ENCODE peak calls at places on chromosomes 7 and 10, in six cellular contexts. One of them, this sample, is unnamed.

GRCh38 chr7:96308253-96308949 is 13.5 kb downstream of the SLC25A13 start:
- DNase-seq in NCI-H345: no peak
- DNase-seq in ureter: no peak
- DNase-seq in mucosa of descending colon: no peak
- DNase-seq in left colon: no peak
- DNase-seq in ovary: no peak
- DNase-seq in this sample: peak

GRCh38 chr7:55887786-55888185 is 530 bp downstream of the ZNF713 start:
- DNase-seq in ovary: no peak
- DNase-seq in ureter: no peak
- DNase-seq in left colon: no peak
- DNase-seq in NCI-H345: no peak
- DNase-seq in mucosa of descending colon: peak
- DNase-seq in this sample: no peak

GRCh38 chr7:13282377-13282980 is 595.0 kb downstream of the ARL4A start:
- DNase-seq in NCI-H345: peak
- DNase-seq in left colon: no peak
- DNase-seq in mucosa of descending colon: no peak
- DNase-seq in ureter: no peak
- DNase-seq in ovary: no peak
- DNase-seq in this sample: peak

GRCh38 chr7:19665399-19666008 is 43.3 kb downstream of the POLR1F start:
- DNase-seq in ureter: no peak
- DNase-seq in mucosa of descending colon: no peak
- DNase-seq in NCI-H345: peak
- DNase-seq in ovary: no peak
- DNase-seq in left colon: no peak
- DNase-seq in this sample: peak

GRCh38 chr7:15556706-15557105 is 5.1 kb downstream of the AGMO start:
- DNase-seq in ureter: no peak
- DNase-seq in NCI-H345: no peak
- DNase-seq in ovary: no peak
- DNase-seq in mucosa of descending colon: no peak
- DNase-seq in left colon: no peak
- DNase-seq in this sample: no peak

GRCh38 chr10:17290226-17290625 is 62.2 kb downstream of the VIM start:
- DNase-seq in left colon: no peak
- DNase-seq in ureter: no peak
- DNase-seq in ovary: no peak
- DNase-seq in mucosa of descending colon: no peak
- DNase-seq in NCI-H345: peak
- DNase-seq in this sample: no peak

GRCh38 chr10:3825244-3825643 is 40.2 kb upstream of the KLF6 start:
- DNase-seq in left colon: peak
- DNase-seq in ovary: no peak
- DNase-seq in mucosa of descending colon: peak
- DNase-seq in ureter: no peak
- DNase-seq in NCI-H345: no peak
- DNase-seq in this sample: peak

GRCh38 chr7:110839866-110840265 is 251.1 kb upstream of the LRRN3 start:
- DNase-seq in left colon: no peak
- DNase-seq in ureter: no peak
- DNase-seq in NCI-H345: peak
- DNase-seq in ovary: peak
- DNase-seq in mucosa of descending colon: no peak
- DNase-seq in this sample: no peak

GRCh38 chr7:30880941-30881340 is 30.7 kb upstream of the AQP1 start:
- DNase-seq in ovary: no peak
- DNase-seq in ureter: no peak
- DNase-seq in NCI-H345: no peak
- DNase-seq in left colon: no peak
- DNase-seq in mucosa of descending colon: no peak
- DNase-seq in this sample: peak

GRCh38 chr7:101617451-101618206 is 11.5 kb downstream of the MYL10 start:
- DNase-seq in mucosa of descending colon: peak
- DNase-seq in ureter: no peak
- DNase-seq in left colon: no peak
- DNase-seq in ovary: no peak
- DNase-seq in NCI-H345: no peak
- DNase-seq in this sample: no peak

GRCh38 chr7:139669106-139670061 is 108.4 kb downstream of the HIPK2 start:
- DNase-seq in mucosa of descending colon: no peak
- DNase-seq in left colon: no peak
- DNase-seq in ovary: no peak
- DNase-seq in ureter: no peak
- DNase-seq in NCI-H345: no peak
- DNase-seq in this sample: no peak

GRCh38 chr7:732094-732541 is 5.0 kb upstream of the PRKAR1B start:
- DNase-seq in NCI-H345: peak
- DNase-seq in ovary: no peak
- DNase-seq in left colon: peak
- DNase-seq in ureter: no peak
- DNase-seq in mucosa of descending colon: peak
- DNase-seq in this sample: peak

GRCh38 chr7:135774284-135774683 is 25.7 kb upstream of the FAM180A start:
- DNase-seq in ovary: no peak
- DNase-seq in mucosa of descending colon: no peak
- DNase-seq in ureter: peak
- DNase-seq in NCI-H345: peak
- DNase-seq in left colon: peak
- DNase-seq in this sample: peak

GRCh38 chr7:117036034-117036669 is 82.9 kb downstream of the ST7 start:
- DNase-seq in mucosa of descending colon: no peak
- DNase-seq in ovary: no peak
- DNase-seq in NCI-H345: no peak
- DNase-seq in ureter: no peak
- DNase-seq in left colon: no peak
- DNase-seq in this sample: no peak

GRCh38 chr10:116444527-116445142 is 17.0 kb downstream of the PNLIPRP3 start:
- DNase-seq in NCI-H345: peak
- DNase-seq in ovary: no peak
- DNase-seq in left colon: no peak
- DNase-seq in ureter: no peak
- DNase-seq in mucosa of descending colon: no peak
- DNase-seq in this sample: peak

GRCh38 chr7:101856488-101857357 is 39.3 kb downstream of the CUX1 start:
- DNase-seq in ovary: peak
- DNase-seq in mucosa of descending colon: peak
- DNase-seq in left colon: peak
- DNase-seq in ureter: peak
- DNase-seq in NCI-H345: no peak
- DNase-seq in this sample: peak

GRCh38 chr10:97664282-97664850 is 22.7 kb downstream of the AVPI1 start:
- DNase-seq in left colon: no peak
- DNase-seq in ovary: no peak
- DNase-seq in NCI-H345: no peak
- DNase-seq in mucosa of descending colon: no peak
- DNase-seq in ureter: no peak
- DNase-seq in this sample: peak

GRCh38 chr10:126062132-126063032 is 166.0 kb downstream of the FANK1 start:
- DNase-seq in NCI-H345: no peak
- DNase-seq in mucosa of descending colon: peak
- DNase-seq in ovary: peak
- DNase-seq in left colon: peak
- DNase-seq in ureter: peak
- DNase-seq in this sample: peak

GRCh38 chr10:4174197-4174596 is 389.2 kb upstream of the KLF6 start:
- DNase-seq in ovary: no peak
- DNase-seq in mucosa of descending colon: peak
- DNase-seq in ureter: no peak
- DNase-seq in NCI-H345: no peak
- DNase-seq in left colon: no peak
- DNase-seq in this sample: no peak

GRCh38 chr10:81848514-81848913 is 26.5 kb upstream of the NRG3 start:
- DNase-seq in ureter: no peak
- DNase-seq in NCI-H345: no peak
- DNase-seq in left colon: no peak
- DNase-seq in mucosa of descending colon: no peak
- DNase-seq in ovary: no peak
- DNase-seq in this sample: peak

GRCh38 chr7:128076831-128077271 is 45.6 kb upstream of the LRRC4 start:
- DNase-seq in mucosa of descending colon: peak
- DNase-seq in ovary: peak
- DNase-seq in left colon: peak
- DNase-seq in ureter: peak
- DNase-seq in NCI-H345: peak
- DNase-seq in this sample: no peak

GRCh38 chr7:45451636-45452035 is 122.5 kb upstream of the ADCY1 start:
- DNase-seq in ureter: no peak
- DNase-seq in ovary: no peak
- DNase-seq in mucosa of descending colon: no peak
- DNase-seq in NCI-H345: no peak
- DNase-seq in left colon: no peak
- DNase-seq in this sample: no peak

GRCh38 chr10:12635127-12635541 is 285.8 kb downstream of the CAMK1D start:
- DNase-seq in NCI-H345: no peak
- DNase-seq in mucosa of descending colon: no peak
- DNase-seq in ovary: no peak
- DNase-seq in left colon: no peak
- DNase-seq in ureter: no peak
- DNase-seq in this sample: no peak

GRCh38 chr10:8037941-8038894 is 16.3 kb upstream of the GATA3 start:
- DNase-seq in ovary: no peak
- DNase-seq in mucosa of descending colon: no peak
- DNase-seq in left colon: no peak
- DNase-seq in NCI-H345: no peak
- DNase-seq in ureter: no peak
- DNase-seq in this sample: no peak

GRCh38 chr10:97006364-97006763 is 174.3 kb downstream of the LCOR start:
- DNase-seq in left colon: no peak
- DNase-seq in ovary: no peak
- DNase-seq in NCI-H345: no peak
- DNase-seq in mucosa of descending colon: no peak
- DNase-seq in ureter: no peak
- DNase-seq in this sample: no peak

GRCh38 chr7:159024280-159024951 is 120.3 kb downstream of the VIPR2 start:
- DNase-seq in NCI-H345: no peak
- DNase-seq in mucosa of descending colon: no peak
- DNase-seq in left colon: peak
- DNase-seq in ovary: no peak
- DNase-seq in ureter: peak
- DNase-seq in this sample: no peak

GRCh38 chr10:2938869-2939268 is 128.5 kb upstream of the PFKP start:
- DNase-seq in NCI-H345: no peak
- DNase-seq in ureter: no peak
- DNase-seq in left colon: no peak
- DNase-seq in mucosa of descending colon: no peak
- DNase-seq in ovary: no peak
- DNase-seq in this sample: peak

GRCh38 chr7:90173127-90173844 is 19.0 kb downstream of the STEAP1 start:
- DNase-seq in left colon: no peak
- DNase-seq in mucosa of descending colon: no peak
- DNase-seq in NCI-H345: no peak
- DNase-seq in ureter: no peak
- DNase-seq in ovary: no peak
- DNase-seq in this sample: no peak

GRCh38 chr7:106166651-106167342 is 54.7 kb upstream of the SYPL1 start:
- DNase-seq in NCI-H345: peak
- DNase-seq in ovary: no peak
- DNase-seq in ureter: peak
- DNase-seq in left colon: no peak
- DNase-seq in mucosa of descending colon: no peak
- DNase-seq in this sample: peak

GRCh38 chr10:79422178-79422892 is 23.1 kb downstream of the ZCCHC24 start:
- DNase-seq in ureter: no peak
- DNase-seq in left colon: no peak
- DNase-seq in ovary: no peak
- DNase-seq in mucosa of descending colon: peak
- DNase-seq in NCI-H345: no peak
- DNase-seq in this sample: peak

GRCh38 chr7:41047789-41048191 is 655.1 kb downstream of the INHBA start:
- DNase-seq in ovary: no peak
- DNase-seq in left colon: no peak
- DNase-seq in mucosa of descending colon: no peak
- DNase-seq in ureter: no peak
- DNase-seq in NCI-H345: no peak
- DNase-seq in this sample: no peak

GRCh38 chr10:110802551-110803238 is 69.0 kb upstream of the PDCD4 start:
- DNase-seq in left colon: peak
- DNase-seq in NCI-H345: peak
- DNase-seq in ovary: peak
- DNase-seq in mucosa of descending colon: peak
- DNase-seq in ureter: peak
- DNase-seq in this sample: peak

GRCh38 chr7:70143089-70144044 is 545.1 kb downstream of the AUTS2 start:
- DNase-seq in ureter: no peak
- DNase-seq in mucosa of descending colon: no peak
- DNase-seq in ovary: no peak
- DNase-seq in left colon: no peak
- DNase-seq in NCI-H345: no peak
- DNase-seq in this sample: no peak

GRCh38 chr7:151124899-151125399 is 38.7 kb downstream of the AGAP3 start:
- DNase-seq in NCI-H345: no peak
- DNase-seq in ureter: no peak
- DNase-seq in mucosa of descending colon: no peak
- DNase-seq in left colon: no peak
- DNase-seq in ovary: no peak
- DNase-seq in this sample: no peak

This sample was measured in amniotic epithelial cell.